ENCODE peak calls at places on chromosomes 5 and 9, in six cellular contexts. One of them, this sample, is unnamed.

GRCh38 chr9:84293001-84293798 is 47.4 kb downstream of the SLC28A3 start:
- DNase-seq in A172: no peak
- DNase-seq in NCI-H774: no peak
- DNase-seq in Ammon's horn: no peak
- DNase-seq in HFF-Myc: no peak
- DNase-seq in gastrocnemius medialis: no peak
- DNase-seq in this sample: no peak

GRCh38 chr9:117784996-117785395 is 80.8 kb downstream of the TLR4 start:
- DNase-seq in A172: no peak
- DNase-seq in NCI-H774: no peak
- DNase-seq in Ammon's horn: no peak
- DNase-seq in HFF-Myc: no peak
- DNase-seq in gastrocnemius medialis: no peak
- DNase-seq in this sample: no peak

GRCh38 chr5:81016116-81016515 is 56.0 kb downstream of the RASGRF2 start:
- DNase-seq in A172: no peak
- DNase-seq in NCI-H774: no peak
- DNase-seq in Ammon's horn: no peak
- DNase-seq in HFF-Myc: no peak
- DNase-seq in gastrocnemius medialis: no peak
- DNase-seq in this sample: no peak

GRCh38 chr5:142600092-142600491 is 85.8 kb downstream of the FGF1 start:
- DNase-seq in A172: no peak
- DNase-seq in NCI-H774: no peak
- DNase-seq in Ammon's horn: no peak
- DNase-seq in HFF-Myc: no peak
- DNase-seq in gastrocnemius medialis: no peak
- DNase-seq in this sample: no peak

GRCh38 chr5:6700074-6700685 is 13.1 kb upstream of the TENT4A start:
- DNase-seq in A172: no peak
- DNase-seq in NCI-H774: no peak
- DNase-seq in Ammon's horn: no peak
- DNase-seq in HFF-Myc: no peak
- DNase-seq in gastrocnemius medialis: no peak
- DNase-seq in this sample: no peak

GRCh38 chr9:35353731-35354365 is 136.1 kb upstream of the RUSC2 start:
- DNase-seq in A172: no peak
- DNase-seq in NCI-H774: no peak
- DNase-seq in Ammon's horn: no peak
- DNase-seq in HFF-Myc: no peak
- DNase-seq in gastrocnemius medialis: no peak
- DNase-seq in this sample: no peak

GRCh38 chr9:137088121-137088520 is 1.3 kb downstream of the MAN1B1 start:
- DNase-seq in A172: no peak
- DNase-seq in NCI-H774: no peak
- DNase-seq in Ammon's horn: no peak
- DNase-seq in HFF-Myc: no peak
- DNase-seq in gastrocnemius medialis: no peak
- DNase-seq in this sample: no peak

GRCh38 chr5:124661317-124662141 is 84.9 kb downstream of the ZNF608 start:
- DNase-seq in A172: peak
- DNase-seq in NCI-H774: peak
- DNase-seq in Ammon's horn: no peak
- DNase-seq in HFF-Myc: no peak
- DNase-seq in gastrocnemius medialis: no peak
- DNase-seq in this sample: no peak

GRCh38 chr9:88990721-88991065 is 575 bp upstream of the S1PR3 start:
- DNase-seq in A172: no peak
- DNase-seq in NCI-H774: no peak
- DNase-seq in Ammon's horn: no peak
- DNase-seq in HFF-Myc: no peak
- DNase-seq in gastrocnemius medialis: no peak
- DNase-seq in this sample: no peak

GRCh38 chr5:73448451-73449136 is at the start of gene FOXD1:
- DNase-seq in A172: peak
- DNase-seq in NCI-H774: peak
- DNase-seq in Ammon's horn: peak
- DNase-seq in HFF-Myc: peak
- DNase-seq in gastrocnemius medialis: peak
- DNase-seq in this sample: peak

GRCh38 chr9:77475641-77476473 is 172.3 kb downstream of the GNA14 start:
- DNase-seq in A172: peak
- DNase-seq in NCI-H774: peak
- DNase-seq in Ammon's horn: no peak
- DNase-seq in HFF-Myc: no peak
- DNase-seq in gastrocnemius medialis: no peak
- DNase-seq in this sample: no peak

GRCh38 chr9:99056876-99057664 is 47.8 kb upstream of the TGFBR1 start:
- DNase-seq in A172: peak
- DNase-seq in NCI-H774: no peak
- DNase-seq in Ammon's horn: no peak
- DNase-seq in HFF-Myc: no peak
- DNase-seq in gastrocnemius medialis: no peak
- DNase-seq in this sample: no peak

GRCh38 chr5:63820557-63820956 is 141.7 kb downstream of the HTR1A start:
- DNase-seq in A172: no peak
- DNase-seq in NCI-H774: no peak
- DNase-seq in Ammon's horn: no peak
- DNase-seq in HFF-Myc: no peak
- DNase-seq in gastrocnemius medialis: no peak
- DNase-seq in this sample: no peak

GRCh38 chr5:59020611-59021285 is 437.9 kb downstream of the RAB3C start:
- DNase-seq in A172: peak
- DNase-seq in NCI-H774: no peak
- DNase-seq in Ammon's horn: no peak
- DNase-seq in HFF-Myc: no peak
- DNase-seq in gastrocnemius medialis: no peak
- DNase-seq in this sample: no peak

GRCh38 chr9:3824589-3824988 is 298.8 kb upstream of the RFX3 start:
- DNase-seq in A172: no peak
- DNase-seq in NCI-H774: no peak
- DNase-seq in Ammon's horn: no peak
- DNase-seq in HFF-Myc: peak
- DNase-seq in gastrocnemius medialis: no peak
- DNase-seq in this sample: no peak

GRCh38 chr5:171986772-171987171 is 19.7 kb downstream of the FBXW11 start:
- DNase-seq in A172: no peak
- DNase-seq in NCI-H774: no peak
- DNase-seq in Ammon's horn: no peak
- DNase-seq in HFF-Myc: no peak
- DNase-seq in gastrocnemius medialis: no peak
- DNase-seq in this sample: no peak

GRCh38 chr5:96968614-96969013 is 32.7 kb downstream of the LNPEP start:
- DNase-seq in A172: peak
- DNase-seq in NCI-H774: no peak
- DNase-seq in Ammon's horn: peak
- DNase-seq in HFF-Myc: peak
- DNase-seq in gastrocnemius medialis: no peak
- DNase-seq in this sample: no peak

GRCh38 chr5:149618581-149619248 is 37.4 kb downstream of the ARHGEF37 start:
- DNase-seq in A172: peak
- DNase-seq in NCI-H774: peak
- DNase-seq in Ammon's horn: peak
- DNase-seq in HFF-Myc: no peak
- DNase-seq in gastrocnemius medialis: peak
- DNase-seq in this sample: no peak

GRCh38 chr9:96350866-96351265 is 32.6 kb downstream of the SLC35D2 start:
- DNase-seq in A172: no peak
- DNase-seq in NCI-H774: no peak
- DNase-seq in Ammon's horn: peak
- DNase-seq in HFF-Myc: no peak
- DNase-seq in gastrocnemius medialis: no peak
- DNase-seq in this sample: no peak

GRCh38 chr9:23526806-23527205 is 299.2 kb downstream of the ELAVL2 start:
- DNase-seq in A172: peak
- DNase-seq in NCI-H774: no peak
- DNase-seq in Ammon's horn: no peak
- DNase-seq in HFF-Myc: no peak
- DNase-seq in gastrocnemius medialis: no peak
- DNase-seq in this sample: no peak

GRCh38 chr5:19608434-19608833 is 379.6 kb downstream of the CDH18 start:
- DNase-seq in A172: peak
- DNase-seq in NCI-H774: peak
- DNase-seq in Ammon's horn: no peak
- DNase-seq in HFF-Myc: no peak
- DNase-seq in gastrocnemius medialis: no peak
- DNase-seq in this sample: no peak

GRCh38 chr9:108865037-108865436 is 3.0 kb downstream of the ACTL7A start:
- DNase-seq in A172: no peak
- DNase-seq in NCI-H774: no peak
- DNase-seq in Ammon's horn: no peak
- DNase-seq in HFF-Myc: no peak
- DNase-seq in gastrocnemius medialis: no peak
- DNase-seq in this sample: no peak

GRCh38 chr5:148970228-148970627 is 92.6 kb downstream of the SH3TC2 start:
- DNase-seq in A172: no peak
- DNase-seq in NCI-H774: peak
- DNase-seq in Ammon's horn: peak
- DNase-seq in HFF-Myc: no peak
- DNase-seq in gastrocnemius medialis: peak
- DNase-seq in this sample: peak